ENCODE peak calls at places on chromosomes 5 and 9, in six cellular contexts. U is OCI-LY7, K is GM23338, T is BJ, E is PC-3, Y is GM06990. P is an unnamed sample.

GRCh38 chr9:133844876-133845658 is 106.9 kb upstream of the SARDH start:
- DNase-seq in E (no peak), K (no peak), T (no peak), U (no peak), Y (no peak), P (no peak)

GRCh38 chr5:1312206-1312605 is 17.3 kb upstream of the TERT start:
- DNase-seq in T (no peak), Y (peak), E (no peak), U (peak), K (no peak), P (no peak)

GRCh38 chr5:60613826-60614225 is 86.1 kb downstream of the DEPDC1B start:
- DNase-seq in T (no peak), U (no peak), Y (no peak), K (no peak), E (no peak), P (no peak)

GRCh38 chr9:94108584-94108983 is 24.3 kb downstream of the PTPDC1 start:
- DNase-seq in Y (no peak), T (no peak), K (peak), U (no peak), E (no peak), P (no peak)

GRCh38 chr9:122179690-122180074 is 20.0 kb downstream of the MORN5 start:
- DNase-seq in K (no peak), T (no peak), U (no peak), Y (no peak), E (peak), P (no peak)

GRCh38 chr5:14552017-14552416 is 29.6 kb upstream of the OTULINL start:
- DNase-seq in K (no peak), E (no peak), Y (no peak), U (no peak), T (no peak), P (no peak)

GRCh38 chr5:79845448-79846197 is 145.4 kb downstream of the MTX3 start:
- DNase-seq in U (no peak), K (no peak), Y (no peak), T (peak), E (peak), P (no peak)

GRCh38 chr5:54440456-54440893 is 15.0 kb upstream of the HSPB3 start:
- DNase-seq in K (no peak), E (no peak), Y (peak), T (no peak), U (peak), P (no peak)

GRCh38 chr9:111691686-111692329 is 30.4 kb downstream of the GNG10 start:
- DNase-seq in U (peak), Y (peak), E (peak), T (peak), K (peak), P (no peak)

GRCh38 chr5:39608024-39608423 is 183.2 kb upstream of the DAB2 start:
- DNase-seq in T (no peak), E (no peak), Y (no peak), U (no peak), K (no peak), P (no peak)

GRCh38 chr5:76926329-76927105 is 26.3 kb upstream of the CRHBP start:
- DNase-seq in K (no peak), Y (no peak), E (no peak), T (no peak), U (no peak), P (no peak)

GRCh38 chr5:113195726-113196125 is 219.1 kb downstream of the DCP2 start:
- DNase-seq in E (no peak), K (no peak), T (no peak), Y (no peak), U (no peak), P (no peak)

GRCh38 chr5:33231935-33232334 is 208.8 kb upstream of the TARS1 start:
- DNase-seq in E (no peak), K (no peak), U (no peak), T (peak), Y (no peak), P (no peak)

GRCh38 chr5:160555836-160556660 is 134.4 kb downstream of the PTTG1 start:
- DNase-seq in U (no peak), T (no peak), K (no peak), Y (no peak), E (no peak), P (no peak)

GRCh38 chr5:126848253-126848652 is 71.3 kb downstream of the LMNB1 start:
- DNase-seq in U (no peak), E (no peak), T (no peak), Y (no peak), K (no peak), P (no peak)

GRCh38 chr9:1100945-1101344 is 50.8 kb downstream of the DMRT2 start:
- DNase-seq in E (peak), Y (no peak), K (peak), U (peak), T (no peak), P (peak)

GRCh38 chr9:135344523-135344901 is 135.1 kb upstream of the PPP1R26 start:
- DNase-seq in Y (no peak), U (no peak), K (peak), T (no peak), E (no peak), P (no peak)

GRCh38 chr9:120500733-120501132 is 79.2 kb downstream of the CDK5RAP2 start:
- DNase-seq in Y (no peak), K (no peak), U (no peak), E (no peak), T (no peak), P (no peak)

GRCh38 chr5:124453221-124454032 is 293.0 kb downstream of the ZNF608 start:
- DNase-seq in U (peak), Y (peak), K (no peak), E (peak), T (peak), P (no peak)

GRCh38 chr5:141783599-141784296 is 94.5 kb downstream of the PCDH1 start:
- DNase-seq in U (no peak), E (no peak), Y (no peak), T (no peak), K (peak), P (no peak)

GRCh38 chr5:25892251-25892650 is 1146.1 kb downstream of the CDH9 start:
- DNase-seq in E (peak), K (no peak), U (no peak), T (no peak), Y (no peak), P (no peak)

GRCh38 chr9:32738501-32739172 is 44.7 kb upstream of the TMEM215 start:
- DNase-seq in E (peak), Y (no peak), T (no peak), U (no peak), K (no peak), P (no peak)

GRCh38 chr9:88481933-88482332 is 53.0 kb upstream of the NXNL2 start:
- DNase-seq in T (no peak), K (no peak), U (no peak), E (no peak), Y (no peak), P (no peak)

GRCh38 chr5:83077662-83078261 is 415 bp downstream of the XRCC4 start:
- DNase-seq in K (peak), T (no peak), Y (no peak), E (no peak), U (peak), P (no peak)

GRCh38 chr5:130496215-130496614 is 592.0 kb downstream of the CHSY3 start:
- DNase-seq in K (no peak), T (no peak), E (peak), U (no peak), Y (no peak), P (no peak)

GRCh38 chr5:75319636-75320035 is 17.4 kb upstream of the HMGCR start:
- DNase-seq in E (no peak), T (no peak), K (no peak), U (no peak), Y (no peak), P (no peak)

GRCh38 chr9:127980056-127980705 is 608 bp downstream of the EEIG1 start:
- DNase-seq in K (peak), U (peak), Y (peak), E (peak), T (no peak), P (peak)

DNA sequence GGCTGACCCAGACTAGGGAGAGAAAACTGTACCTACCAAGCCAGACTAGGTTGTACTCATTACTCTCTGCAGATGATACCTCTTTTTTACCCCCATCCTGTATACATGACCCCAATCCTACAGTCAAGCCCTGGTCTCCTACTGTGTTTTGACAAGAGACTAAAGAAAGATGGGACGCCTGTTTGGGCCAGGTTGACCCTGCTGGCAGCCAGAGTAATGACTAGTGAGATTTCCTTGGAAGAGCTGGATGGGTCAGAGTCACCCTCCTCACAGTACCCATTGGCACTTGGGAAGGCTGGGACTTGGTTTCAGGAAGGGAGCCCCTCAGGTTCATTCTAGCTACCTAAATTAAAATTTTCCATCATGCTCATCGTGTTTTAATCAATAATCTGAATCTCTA is 89.7 kb upstream of the NR4A3 start:
- DNase-seq in E (no peak), U (no peak), Y (no peak), K (peak), T (no peak), P (no peak)
- TF ChIP-seq CTCF in E (no peak), U (no peak), Y (no peak), K (no peak), T (no peak), P (no peak)

GRCh38 chr9:4740623-4741364 is at the start of gene AK3:
- DNase-seq in T (peak), Y (peak), E (peak), U (peak), K (peak), P (peak)
- TF ChIP-seq CTCF in T (peak), Y (peak), E (no peak), U (peak), K (peak), P (no peak)

GRCh38 chr5:123094919-123095693 is 6.1 kb downstream of the PRDM6 start:
- DNase-seq in T (no peak), U (no peak), Y (no peak), K (peak), E (no peak), P (peak)
- TF ChIP-seq CTCF in T (no peak), U (no peak), Y (no peak), K (peak), E (no peak), P (peak)

GRCh38 chr5:179678238-179679013 is 2.4 kb downstream of the CBY3 start:
- DNase-seq in T (peak), U (peak), K (peak), Y (peak), E (peak), P (peak)
- TF ChIP-seq CTCF in T (peak), U (no peak), K (peak), Y (peak), E (no peak), P (no peak)

DNA sequence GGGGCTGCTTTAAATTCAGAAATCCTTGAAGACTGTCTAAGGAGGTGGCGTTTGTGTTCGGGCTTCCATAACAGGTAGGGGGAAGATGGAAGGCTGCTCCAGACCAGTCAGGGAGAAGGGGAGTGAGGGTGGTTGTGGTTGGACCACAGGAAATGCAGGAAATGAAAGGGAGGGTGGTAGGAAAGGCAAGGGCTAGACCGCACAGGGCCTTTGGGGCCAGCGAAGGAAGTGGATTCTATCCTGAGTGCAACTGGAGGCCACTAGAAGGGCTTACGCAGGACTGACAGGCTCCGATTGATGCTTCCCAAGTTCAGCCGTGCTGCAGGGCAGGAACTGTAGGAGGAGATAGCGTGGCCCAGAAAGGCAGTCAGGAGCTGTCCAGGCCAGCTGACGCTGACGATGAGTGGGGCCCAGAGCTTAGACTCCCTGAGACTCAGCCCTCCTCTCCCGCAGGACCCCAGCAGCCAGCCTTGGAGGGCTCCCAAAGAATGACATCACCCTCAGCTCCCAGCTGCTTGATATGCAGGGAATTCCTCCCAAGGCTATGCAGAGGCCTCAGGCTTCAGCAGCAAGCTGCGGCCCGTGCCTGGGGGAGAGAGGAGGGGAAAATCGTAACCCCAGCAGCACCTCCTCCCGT is 48.8 kb downstream of the KCNIP1 start:
- DNase-seq in T (peak), K (peak), E (no peak), U (no peak), Y (no peak), P (peak)
- TF ChIP-seq CTCF in T (no peak), K (no peak), E (no peak), U (no peak), Y (no peak), P (no peak)

DNA sequence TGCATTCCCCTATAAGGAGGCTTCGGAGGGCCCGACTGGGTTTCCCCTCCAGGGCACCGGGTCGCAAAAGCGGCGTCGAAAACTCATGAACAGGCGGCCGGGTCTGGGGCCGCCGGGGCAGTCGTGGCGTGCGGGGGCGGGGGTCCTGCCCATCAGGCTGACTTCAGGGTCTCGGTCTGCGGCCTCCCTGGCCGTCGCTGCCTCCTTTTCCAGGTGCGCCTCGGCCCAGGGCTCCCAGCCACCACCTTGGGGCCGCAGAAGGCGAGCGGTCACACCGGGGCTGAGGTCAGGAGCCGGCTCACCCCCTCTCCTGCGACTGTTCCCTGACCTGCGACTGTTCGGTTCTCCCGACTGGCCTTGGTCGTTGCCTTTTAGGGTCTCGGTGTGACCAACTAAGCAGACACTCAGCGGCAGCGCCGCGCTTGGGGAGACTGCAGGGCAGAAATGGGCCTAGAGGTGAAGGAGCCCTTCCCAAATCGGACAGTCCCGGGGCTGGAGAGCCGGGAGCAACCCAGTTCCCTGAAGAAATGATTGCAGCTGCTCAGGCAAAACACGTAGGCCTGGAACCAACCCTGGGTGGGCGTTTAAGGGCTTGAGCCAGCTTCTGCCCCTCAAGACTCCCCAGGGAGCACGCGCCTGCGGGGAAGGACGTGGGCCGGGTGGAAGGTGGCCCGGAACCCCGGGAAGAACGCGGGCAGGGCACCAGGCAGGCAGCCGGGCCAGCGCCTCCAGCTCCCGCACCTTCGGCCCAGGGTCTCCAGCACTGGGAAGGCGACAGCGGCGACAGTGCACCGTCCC is 11.2 kb downstream of the IRX2 start:
- DNase-seq in K (peak), U (no peak), Y (no peak), T (no peak), E (no peak), P (no peak)
- TF ChIP-seq CTCF in K (no peak), U (no peak), Y (no peak), T (no peak), E (no peak), P (no peak)

GRCh38 chr5:97365173-97365845 is 182.3 kb upstream of the RIOK2 start:
- DNase-seq in K (peak), Y (no peak), U (no peak), T (no peak), E (no peak), P (no peak)
- TF ChIP-seq CTCF in K (no peak), Y (no peak), U (no peak), T (no peak), E (no peak), P (no peak)

GRCh38 chr5:157324237-157324636 is 58.3 kb downstream of the CYFIP2 start:
- DNase-seq in T (no peak), U (no peak), Y (no peak), E (no peak), K (peak), P (no peak)
- TF ChIP-seq CTCF in T (peak), U (peak), Y (peak), E (peak), K (peak), P (peak)